ENCODE peak calls at places on chromosome 6, in seven cellular contexts. I, B, V, F, O, Z and A are unnamed samples.

GRCh38 chr6:92810913-92811312 is 608.4 kb downstream of the EPHA7 start:
- DNase-seq in O (peak), F (peak), V (peak), I (peak), B (peak), Z (peak), A (peak)

GRCh38 chr6:27562027-27562410 is 89.1 kb upstream of the ZNF184 start:
- DNase-seq in I (no peak), B (no peak), O (peak), V (no peak), F (no peak), Z (no peak), A (no peak)

GRCh38 chr6:150409576-150410066 is 40.8 kb downstream of the IYD start:
- DNase-seq in I (no peak), V (no peak), F (no peak), O (no peak), B (no peak), Z (no peak), A (no peak)

GRCh38 chr6:3962897-3963296 is 113.7 kb downstream of the FAM50B start:
- DNase-seq in F (peak), I (no peak), Z (no peak), O (no peak), B (no peak), V (no peak), A (no peak)

GRCh38 chr6:26550250-26550993 is 12.3 kb downstream of the HMGN4 start:
- DNase-seq in B (peak), I (peak), Z (peak), V (peak), O (peak), F (peak), A (peak)

GRCh38 chr6:85612690-85613474 is 19.2 kb upstream of the SNX14 start:
- DNase-seq in I (no peak), O (no peak), Z (no peak), F (no peak), B (no peak), V (no peak), A (no peak)

GRCh38 chr6:28648035-28648877 is 122.6 kb downstream of the GPX5 start:
- DNase-seq in O (peak), Z (peak), B (peak), I (peak), V (peak), F (peak), A (no peak)

GRCh38 chr6:34248198-34248726 is 544 bp downstream of the SMIM29 start:
- DNase-seq in F (peak), I (no peak), B (peak), Z (peak), O (peak), V (peak), A (peak)

GRCh38 chr6:14037402-14038277 is 79.9 kb upstream of the CD83 start:
- DNase-seq in O (no peak), F (peak), V (peak), B (no peak), Z (no peak), I (no peak), A (no peak)

GRCh38 chr6:74899416-74899815 is 306.4 kb downstream of the COL12A1 start:
- DNase-seq in F (peak), O (peak), V (peak), Z (no peak), B (no peak), I (no peak), A (peak)

GRCh38 chr6:159760602-159761057 is 1.2 kb upstream of the ACAT2 start:
- DNase-seq in B (peak), I (peak), V (peak), F (peak), Z (peak), O (peak), A (peak)

GRCh38 chr6:52937908-52938307 is 28.4 kb upstream of the GSTA3 start:
- DNase-seq in F (no peak), B (no peak), Z (no peak), V (no peak), I (no peak), O (no peak), A (peak)

GRCh38 chr6:3848925-3849605 is at the start of gene FAM50B:
- DNase-seq in Z (peak), O (peak), I (peak), V (peak), F (peak), B (peak), A (peak)

GRCh38 chr6:96089173-96089572 is 73.4 kb downstream of the FUT9 start:
- DNase-seq in O (peak), I (peak), V (no peak), B (peak), Z (no peak), F (no peak), A (peak)

GRCh38 chr6:3879194-3879952 is 30.2 kb downstream of the FAM50B start:
- DNase-seq in I (no peak), F (no peak), O (no peak), B (no peak), Z (no peak), V (no peak), A (no peak)

DNA sequence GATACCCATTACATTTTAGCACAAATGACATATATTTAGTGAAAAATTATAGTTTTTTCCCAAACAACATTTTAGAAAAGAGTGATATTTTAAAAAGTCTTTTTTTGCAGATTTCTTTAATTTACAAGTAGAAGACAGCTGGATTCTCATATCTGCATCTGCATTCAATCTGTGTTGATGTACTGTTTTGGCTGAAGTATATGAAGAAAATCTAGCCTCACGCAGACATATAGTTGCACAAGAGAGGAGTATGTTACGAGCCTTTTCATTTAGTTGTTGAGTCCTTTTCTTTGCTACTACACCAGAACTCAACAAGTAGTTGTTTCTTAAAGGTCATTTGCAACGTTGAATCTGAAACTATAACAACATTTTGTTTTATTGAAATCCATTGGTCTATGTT is 314.3 kb upstream of the SUPT3H start:
- DNase-seq in B (no peak), O (no peak), Z (no peak), F (no peak), V (no peak), I (no peak), A (no peak)
- H2BK5ac ChIP-seq in B (no peak), O (no peak), Z (no peak), F (no peak), V (no peak), I (no peak), A (no peak)

GRCh38 chr6:105900120-105900937 is 185.8 kb upstream of the PRDM1 start:
- DNase-seq in F (peak), B (no peak), V (peak), I (no peak), Z (no peak), O (peak), A (no peak)
- H3K27ac ChIP-seq in F (peak), B (no peak), V (no peak), I (no peak), Z (no peak), O (no peak), A (no peak)

GRCh38 chr6:35647400-35647799 is 41.3 kb downstream of the FKBP5 start:
- DNase-seq in F (no peak), V (no peak), B (no peak), Z (no peak), I (no peak), O (no peak), A (no peak)

GRCh38 chr6:35651244-35651643 is 37.5 kb downstream of the FKBP5 start:
- DNase-seq in I (no peak), B (no peak), V (no peak), O (no peak), F (no peak), Z (no peak), A (no peak)

GRCh38 chr6:35650015-35650414 is 38.7 kb downstream of the FKBP5 start:
- DNase-seq in F (no peak), O (no peak), B (no peak), I (no peak), Z (no peak), V (no peak), A (no peak)

GRCh38 chr6:35643162-35643535 is 45.6 kb downstream of the FKBP5 start:
- DNase-seq in V (no peak), F (no peak), O (no peak), Z (no peak), I (no peak), B (no peak), A (no peak)

GRCh38 chr6:35648203-35648602 is 40.5 kb downstream of the FKBP5 start:
- DNase-seq in B (no peak), V (no peak), O (no peak), F (no peak), I (no peak), Z (no peak), A (no peak)
- H2BK5ac ChIP-seq in B (no peak), V (no peak), O (no peak), F (no peak), I (no peak), Z (no peak), A (no peak)

GRCh38 chr6:31142356-31142755 is 3.5 kb upstream of the PSORS1C2 start:
- DNase-seq in Z (no peak), I (no peak), B (no peak), O (peak), V (no peak), F (no peak), A (no peak)
- H3K27ac ChIP-seq in Z (no peak), I (no peak), B (no peak), O (no peak), V (peak), F (no peak), A (no peak)

GRCh38 chr6:148964467-148964866 is 217.6 kb downstream of the UST start:
- DNase-seq in F (no peak), O (no peak), I (no peak), B (no peak), V (no peak), Z (no peak), A (no peak)

GRCh38 chr6:148963738-148964137 is 216.9 kb downstream of the UST start:
- DNase-seq in V (no peak), I (no peak), Z (no peak), B (no peak), F (no peak), O (no peak), A (no peak)

GRCh38 chr6:148967128-148967527 is 220.3 kb downstream of the UST start:
- DNase-seq in O (no peak), Z (no peak), B (no peak), F (no peak), V (no peak), I (no peak), A (no peak)

GRCh38 chr6:148967546-148967945 is 220.7 kb downstream of the UST start:
- DNase-seq in V (no peak), B (peak), I (no peak), O (no peak), F (no peak), Z (no peak), A (no peak)

DNA sequence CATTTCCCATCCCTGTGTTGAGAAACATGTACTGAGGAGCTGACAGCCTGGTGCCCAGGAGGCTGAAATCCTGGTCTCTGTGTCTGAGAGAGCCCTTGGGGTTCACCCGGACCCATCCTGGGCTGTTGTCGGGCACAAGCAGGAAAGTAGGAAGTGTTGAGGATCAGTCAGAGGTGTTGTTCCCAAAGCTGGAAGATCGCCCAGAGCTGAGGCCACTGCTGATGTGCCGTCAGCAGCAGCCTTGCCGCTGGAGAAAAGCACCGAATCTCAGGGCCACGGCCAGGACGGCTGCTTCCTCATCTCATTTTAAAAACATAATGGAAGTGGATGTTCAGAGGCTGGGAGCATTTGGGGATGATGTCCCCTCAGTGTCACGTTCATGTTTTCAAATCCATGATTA is 218.5 kb downstream of the UST start:
- DNase-seq in F (no peak), I (no peak), O (no peak), B (no peak), V (no peak), Z (no peak), A (no peak)
- H2BK5ac ChIP-seq in F (no peak), I (no peak), O (no peak), B (peak), V (no peak), Z (peak), A (no peak)

DNA sequence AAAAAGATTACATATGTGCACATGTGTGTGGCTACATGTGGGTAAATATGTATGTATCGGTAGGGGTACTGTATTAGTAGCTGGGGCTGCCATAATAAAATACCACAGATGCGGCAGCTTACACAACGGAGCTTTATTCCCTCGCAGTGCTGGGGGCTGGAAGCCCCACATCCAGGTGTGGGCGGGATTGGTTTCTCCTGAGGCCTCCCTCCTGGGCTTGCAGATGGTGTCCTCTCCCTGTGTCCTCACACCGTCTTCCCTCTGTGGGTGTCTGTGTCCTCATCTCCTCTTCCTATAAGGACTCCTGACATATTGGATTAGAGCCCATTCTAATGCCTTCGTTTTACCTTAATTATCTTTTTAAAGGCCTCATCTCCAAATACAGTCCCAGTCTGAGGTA is 97.7 kb downstream of the LY86 start:
- DNase-seq in B (no peak), F (no peak), I (no peak), O (no peak), V (no peak), Z (no peak), A (no peak)
- H3K27ac ChIP-seq in B (no peak), F (no peak), I (no peak), O (no peak), V (no peak), Z (no peak), A (no peak)

DNA sequence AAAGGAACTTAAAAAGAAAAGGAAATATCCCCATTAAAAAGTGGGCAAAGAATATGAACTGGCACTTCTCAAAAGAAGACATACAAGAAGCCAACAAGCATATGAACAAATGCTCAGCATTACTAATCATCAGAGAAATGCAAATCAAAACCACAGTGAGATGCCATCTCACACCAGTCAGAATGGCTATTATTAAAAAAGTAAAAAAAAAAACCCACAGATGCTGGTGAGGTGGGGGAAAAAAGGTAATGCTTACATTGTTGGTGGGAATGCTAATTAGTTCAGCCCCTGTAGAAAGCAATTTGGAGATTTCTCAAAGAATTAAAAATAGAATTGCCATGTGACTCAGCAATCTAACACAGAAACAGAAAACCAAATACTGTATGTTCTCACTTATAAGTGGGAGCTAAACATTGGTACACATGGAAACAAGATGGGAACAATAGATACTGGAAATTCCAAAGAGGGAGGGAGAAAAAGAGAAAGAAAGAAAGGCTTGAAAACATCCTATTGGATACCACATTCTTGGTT is 437.1 kb downstream of the GRIK2 start:
- DNase-seq in Z (no peak), V (peak), B (no peak), F (peak), O (peak), I (no peak), A (no peak)
- H2BK5ac ChIP-seq in Z (no peak), V (no peak), B (no peak), F (peak), O (no peak), I (no peak), A (no peak)

GRCh38 chr6:107809966-107810365 is 14.1 kb downstream of the SCML4 start:
- DNase-seq in V (no peak), I (no peak), B (no peak), O (no peak), F (no peak), Z (no peak), A (no peak)

GRCh38 chr6:107813555-107814194 is 10.4 kb downstream of the SCML4 start:
- DNase-seq in Z (no peak), V (no peak), F (no peak), O (no peak), I (no peak), B (no peak), A (peak)

GRCh38 chr6:107815846-107816245 is 8.3 kb downstream of the SCML4 start:
- DNase-seq in I (no peak), F (no peak), V (no peak), B (no peak), Z (peak), O (no peak), A (no peak)

GRCh38 chr6:107812370-107812769 is 11.7 kb downstream of the SCML4 start:
- DNase-seq in Z (no peak), I (no peak), F (no peak), B (no peak), V (no peak), O (no peak), A (no peak)

DNA sequence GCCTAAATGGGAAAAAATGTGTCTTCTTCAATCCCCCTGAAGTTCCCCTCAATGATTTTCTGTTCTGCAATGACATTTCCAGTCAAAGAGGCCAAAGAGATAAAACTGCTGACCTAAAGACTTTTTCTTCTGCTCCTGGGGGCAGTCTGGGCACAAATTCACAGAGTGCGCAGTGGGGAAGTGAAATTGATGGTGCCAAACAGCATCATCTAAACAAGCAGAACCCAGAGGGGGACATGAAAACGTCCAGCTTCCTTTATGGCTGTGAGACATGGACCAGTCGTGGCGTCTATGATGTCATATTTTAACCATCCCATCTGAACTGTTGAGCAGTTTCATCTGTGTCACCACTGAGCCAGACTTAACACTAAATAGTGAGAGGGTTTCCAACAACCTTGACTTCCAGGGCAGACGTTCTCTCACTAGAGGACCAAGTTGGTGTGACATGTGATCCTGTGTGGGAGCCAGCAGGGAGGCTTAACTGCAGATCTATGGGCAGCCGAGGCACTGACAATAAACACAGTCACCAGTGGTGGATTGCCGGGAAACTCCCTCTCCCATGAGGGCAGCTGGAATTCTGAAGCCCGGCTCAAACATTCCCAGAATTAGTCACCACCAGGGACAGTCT is 12.4 kb downstream of the SCML4 start:
- DNase-seq in V (peak), I (no peak), Z (no peak), O (no peak), B (no peak), F (peak), A (peak)
- H3K27ac ChIP-seq in V (no peak), I (no peak), Z (no peak), O (no peak), B (no peak), F (no peak), A (no peak)

GRCh38 chr6:31441368-31442267 is 38.2 kb downstream of the MICA start:
- DNase-seq in B (peak), F (peak), O (peak), V (peak), I (peak), Z (peak), A (peak)

GRCh38 chr6:31450736-31451135 is 47.2 kb upstream of the MICB start:
- DNase-seq in Z (peak), F (no peak), B (no peak), O (no peak), V (no peak), I (no peak), A (no peak)

DNA sequence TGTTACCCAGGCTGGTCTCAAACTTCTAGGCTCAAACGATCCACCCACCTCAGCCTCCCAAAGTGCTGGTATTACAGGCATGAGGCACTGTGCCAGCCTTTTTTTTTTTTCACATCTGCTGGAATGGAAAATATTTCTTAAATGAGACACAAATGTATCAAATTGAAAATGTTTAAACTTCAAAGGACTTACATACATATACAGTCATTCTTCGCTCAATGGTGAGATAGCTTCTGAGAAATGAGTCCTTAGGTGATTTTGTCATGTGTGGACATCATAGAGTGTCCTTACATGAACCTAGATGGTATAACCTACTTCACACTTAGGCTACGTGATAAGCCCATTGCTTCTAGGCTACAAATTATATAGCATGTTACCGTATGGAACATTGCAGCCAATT is 43.1 kb downstream of the MICA start:
- DNase-seq in I (no peak), F (peak), O (no peak), Z (no peak), B (no peak), V (no peak), A (no peak)
- H2BK5ac ChIP-seq in I (no peak), F (no peak), O (no peak), Z (no peak), B (no peak), V (no peak), A (no peak)